ENCODE peak calls at places on chromosomes 13 and 19, in seven cellular contexts. H, U, G, B, O, Y and W are unnamed samples.

GRCh38 chr19:17162580-17162979 is 52.6 kb upstream of the USE1 start:
- DNase-seq in B (no peak), G (no peak), O (no peak), Y (no peak), H (no peak), U (no peak), W (no peak)

GRCh38 chr19:55370305-55370988 is at the start of gene IL11:
- DNase-seq in Y (peak), O (no peak), B (no peak), U (peak), G (no peak), H (no peak), W (no peak)

GRCh38 chr19:55305491-55305890 is 19.6 kb downstream of the TMEM150B start:
- DNase-seq in H (peak), U (peak), O (peak), G (peak), Y (no peak), B (peak), W (no peak)

GRCh38 chr13:34748078-34748477 is 194.0 kb upstream of the NBEA start:
- DNase-seq in H (no peak), G (no peak), U (no peak), Y (peak), O (no peak), B (no peak), W (no peak)

GRCh38 chr13:51229731-51230130 is 7.5 kb downstream of the FAM124A start:
- DNase-seq in U (peak), Y (no peak), B (no peak), H (no peak), G (no peak), O (no peak), W (no peak)

GRCh38 chr19:16330811-16331690 is 6.4 kb downstream of the KLF2 start:
- DNase-seq in G (no peak), H (no peak), B (no peak), O (no peak), Y (no peak), U (no peak), W (no peak)

GRCh38 chr13:28355046-28355821 is 139.7 kb downstream of the FLT1 start:
- DNase-seq in H (no peak), U (no peak), G (no peak), B (no peak), O (no peak), Y (no peak), W (no peak)

GRCh38 chr19:52492201-52492960 is 35.1 kb upstream of the ZNF808 start:
- DNase-seq in Y (no peak), B (no peak), G (peak), H (peak), U (peak), O (no peak), W (no peak)

GRCh38 chr13:40113644-40114304 is 458.3 kb downstream of the COG6 start:
- DNase-seq in U (no peak), O (no peak), B (peak), G (no peak), Y (peak), H (no peak), W (no peak)

GRCh38 chr13:41613984-41614581 is 156.7 kb downstream of the RGCC start:
- DNase-seq in B (peak), O (no peak), H (no peak), Y (peak), G (no peak), U (peak), W (no peak)

GRCh38 chr13:27065582-27065981 is 106.0 kb downstream of the USP12 start:
- DNase-seq in B (no peak), U (no peak), Y (no peak), G (no peak), H (no peak), O (no peak), W (no peak)

GRCh38 chr19:800360-801029 is 3.2 kb downstream of the PTBP1 start:
- DNase-seq in O (no peak), Y (peak), B (peak), H (no peak), G (no peak), U (no peak), W (no peak)

GRCh38 chr13:37602743-37603381 is 4.3 kb upstream of the POSTN start:
- DNase-seq in H (no peak), G (no peak), U (no peak), O (peak), B (no peak), Y (peak), W (no peak)

GRCh38 chr13:65592757-65593156 is 1637.4 kb downstream of the PCDH9 start:
- DNase-seq in Y (peak), U (no peak), H (no peak), G (no peak), O (no peak), B (no peak), W (no peak)

GRCh38 chr13:33204130-33204927 is 81.2 kb downstream of the STARD13 start:
- DNase-seq in G (no peak), O (no peak), H (no peak), B (no peak), U (no peak), Y (peak), W (no peak)

GRCh38 chr13:52980695-52981094 is 47.9 kb upstream of the OLFM4 start:
- DNase-seq in Y (no peak), H (no peak), O (no peak), U (no peak), B (peak), G (no peak), W (no peak)

GRCh38 chr19:18629166-18630088 is 7.4 kb upstream of the KLHL26 start:
- DNase-seq in B (no peak), O (no peak), Y (no peak), H (no peak), G (no peak), U (no peak), W (no peak)

GRCh38 chr13:111595276-111595675 is 274.8 kb downstream of the TEX29 start:
- DNase-seq in G (no peak), U (no peak), Y (no peak), H (no peak), B (no peak), O (no peak), W (no peak)

GRCh38 chr13:59780058-59780457 is 383.7 kb downstream of the DIAPH3 start:
- DNase-seq in O (no peak), Y (peak), B (peak), H (no peak), U (no peak), G (no peak), W (no peak)

GRCh38 chr13:99984463-99985242 is 3.1 kb downstream of the ZIC2 start:
- DNase-seq in H (no peak), Y (no peak), U (peak), B (no peak), O (no peak), G (peak), W (no peak)

GRCh38 chr13:44306401-44307192 is 67.0 kb upstream of the SERP2 start:
- DNase-seq in U (peak), G (peak), O (no peak), B (peak), Y (peak), H (peak), W (no peak)

GRCh38 chr13:30928971-30929370 is 3.5 kb upstream of the TEX26 start:
- DNase-seq in H (no peak), Y (no peak), O (no peak), G (no peak), U (no peak), B (peak), W (no peak)

GRCh38 chr13:39777527-39778061 is 122.1 kb downstream of the COG6 start:
- DNase-seq in U (peak), B (peak), Y (peak), G (peak), O (peak), H (no peak), W (peak)

GRCh38 chr19:2552859-2553258 is 76.9 kb downstream of the GADD45B start:
- DNase-seq in G (no peak), B (no peak), H (peak), U (peak), O (peak), Y (no peak), W (no peak)

GRCh38 chr13:88704600-88705275 is 1033.6 kb downstream of the SLITRK5 start:
- DNase-seq in H (no peak), U (peak), G (no peak), B (no peak), O (peak), Y (no peak), W (no peak)

GRCh38 chr13:102598061-102598460 is 1.3 kb downstream of the TPP2 start:
- DNase-seq in U (peak), O (no peak), H (no peak), G (no peak), B (peak), Y (no peak), W (no peak)

GRCh38 chr13:46173656-46174055 is 8.3 kb downstream of the LCP1 start:
- DNase-seq in Y (no peak), U (no peak), B (no peak), G (no peak), O (no peak), H (no peak), W (no peak)

GRCh38 chr13:84563611-84564010 is 681.3 kb upstream of the SLITRK1 start:
- DNase-seq in U (no peak), O (no peak), G (no peak), Y (no peak), B (no peak), H (no peak), W (no peak)

GRCh38 chr13:97231832-97232201 is 9.7 kb downstream of the MBNL2 start:
- DNase-seq in B (no peak), H (no peak), G (no peak), O (no peak), Y (peak), U (no peak), W (no peak)

GRCh38 chr19:32223595-32224370 is 121.6 kb upstream of the ZNF507 start:
- DNase-seq in U (peak), G (peak), O (no peak), B (peak), Y (no peak), H (peak), W (no peak)

GRCh38 chr19:2523630-2524311 is 47.8 kb downstream of the GADD45B start:
- DNase-seq in G (peak), B (no peak), U (peak), Y (peak), O (no peak), H (no peak), W (no peak)

GRCh38 chr13:97279913-97280312 is 57.8 kb downstream of the MBNL2 start:
- DNase-seq in B (no peak), Y (peak), G (no peak), O (no peak), U (no peak), H (no peak), W (no peak)

GRCh38 chr19:33675501-33676124 is 53.9 kb downstream of the CHST8 start:
- DNase-seq in U (no peak), B (no peak), G (no peak), H (no peak), O (no peak), Y (no peak), W (no peak)

GRCh38 chr19:33673258-33673875 is 51.6 kb downstream of the CHST8 start:
- DNase-seq in G (no peak), U (no peak), O (no peak), H (no peak), Y (no peak), B (no peak), W (no peak)

GRCh38 chr19:33673996-33674395 is 52.2 kb downstream of the CHST8 start:
- DNase-seq in B (no peak), O (no peak), Y (no peak), U (no peak), H (no peak), G (no peak), W (no peak)

GRCh38 chr19:33676999-33677665 is 55.4 kb downstream of the CHST8 start:
- DNase-seq in H (no peak), O (no peak), G (no peak), B (no peak), U (no peak), Y (no peak), W (no peak)

DNA sequence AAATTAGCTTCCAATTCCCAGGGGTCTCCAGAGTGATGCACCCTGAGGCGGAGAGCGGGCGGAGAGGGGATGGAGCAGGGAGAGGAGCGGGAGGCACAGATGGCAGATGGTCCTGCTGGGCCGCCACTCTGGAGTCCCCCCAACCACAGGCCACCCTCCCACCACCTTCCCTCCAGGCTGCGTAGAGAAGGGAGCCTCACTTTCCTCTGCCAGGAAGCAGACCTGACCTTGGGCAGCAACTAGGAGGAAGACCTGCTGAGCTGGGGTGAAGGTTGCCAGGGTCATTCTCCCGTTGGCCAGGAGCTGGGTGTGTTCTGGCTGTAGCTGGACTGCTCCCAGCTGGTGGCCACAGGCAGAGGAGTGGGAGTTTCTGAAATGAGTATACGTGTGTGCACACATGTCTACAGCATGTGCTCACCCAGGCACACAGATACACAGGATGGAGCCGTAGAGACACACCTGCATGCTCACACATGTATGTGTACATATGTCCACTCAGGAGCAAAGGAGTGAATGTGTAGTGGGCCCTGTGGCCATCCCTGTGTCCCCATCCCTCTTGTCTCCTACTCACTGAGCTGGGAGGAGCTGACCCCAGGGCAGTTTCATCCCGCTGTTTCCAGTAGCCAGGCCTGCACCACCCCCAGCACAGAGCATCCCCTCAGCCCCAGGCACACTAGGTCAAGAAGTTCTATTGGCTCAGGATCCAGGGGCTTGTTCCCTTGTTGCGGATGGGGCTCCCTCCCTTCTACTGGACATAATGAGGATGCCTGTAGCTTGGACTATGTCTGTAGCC is 53.0 kb downstream of the CHST8 start:
- DNase-seq in H (no peak), O (no peak), Y (no peak), U (no peak), G (no peak), B (no peak), W (no peak)
- H3K27ac ChIP-seq in H (no peak), O (no peak), Y (no peak), U (no peak), G (no peak), B (no peak), W (no peak)

GRCh38 chr13:110340812-110341444 is 33.8 kb downstream of the COL4A2 start:
- DNase-seq in Y (peak), O (no peak), G (no peak), B (peak), U (peak), H (no peak), W (no peak)
- H3K4me2 ChIP-seq in Y (no peak), O (no peak), G (peak), B (peak), U (no peak), H (no peak), W (no peak)

GRCh38 chr19:48874309-48875135 is 2.3 kb downstream of the PPP1R15A start:
- DNase-seq in U (no peak), H (no peak), O (no peak), G (no peak), Y (peak), B (peak), W (peak)

GRCh38 chr19:48877900-48878218 is 5.6 kb downstream of the PPP1R15A start:
- DNase-seq in B (peak), Y (no peak), G (no peak), O (no peak), H (no peak), U (no peak), W (no peak)

GRCh38 chr19:48879025-48879572 is 6.9 kb downstream of the PPP1R15A start:
- DNase-seq in G (no peak), O (no peak), H (no peak), B (peak), Y (no peak), U (no peak), W (no peak)

GRCh38 chr19:48881741-48882657 is 9.8 kb downstream of the PPP1R15A start:
- DNase-seq in O (peak), G (peak), Y (no peak), U (peak), B (peak), H (peak), W (no peak)

GRCh38 chr19:48878219-48879024 is 6.2 kb downstream of the PPP1R15A start:
- DNase-seq in B (peak), U (no peak), G (no peak), Y (peak), O (no peak), H (no peak), W (no peak)
- H3K27ac ChIP-seq in B (no peak), U (no peak), G (no peak), Y (peak), O (no peak), H (no peak), W (peak)

GRCh38 chr19:44645407-44646048 is 1.8 kb downstream of the PVR start:
- DNase-seq in B (no peak), H (no peak), O (no peak), G (no peak), Y (no peak), U (no peak), W (no peak)

GRCh38 chr19:44642375-44642774 is 1.3 kb upstream of the PVR start:
- DNase-seq in O (no peak), H (no peak), U (no peak), G (no peak), B (no peak), Y (no peak), W (no peak)

GRCh38 chr19:44644391-44645016 is 794 bp downstream of the PVR start:
- DNase-seq in B (peak), Y (peak), U (peak), O (no peak), G (peak), H (no peak), W (no peak)

GRCh38 chr19:44641866-44642265 is 1.8 kb upstream of the PVR start:
- DNase-seq in O (no peak), Y (no peak), H (no peak), U (no peak), B (no peak), G (no peak), W (no peak)

GRCh38 chr19:44643605-44644390 is at the start of gene PVR:
- DNase-seq in U (peak), B (peak), H (no peak), G (peak), O (no peak), Y (peak), W (peak)
- H3K4me2 ChIP-seq in U (peak), B (peak), H (no peak), G (peak), O (no peak), Y (peak), W (peak)

DNA sequence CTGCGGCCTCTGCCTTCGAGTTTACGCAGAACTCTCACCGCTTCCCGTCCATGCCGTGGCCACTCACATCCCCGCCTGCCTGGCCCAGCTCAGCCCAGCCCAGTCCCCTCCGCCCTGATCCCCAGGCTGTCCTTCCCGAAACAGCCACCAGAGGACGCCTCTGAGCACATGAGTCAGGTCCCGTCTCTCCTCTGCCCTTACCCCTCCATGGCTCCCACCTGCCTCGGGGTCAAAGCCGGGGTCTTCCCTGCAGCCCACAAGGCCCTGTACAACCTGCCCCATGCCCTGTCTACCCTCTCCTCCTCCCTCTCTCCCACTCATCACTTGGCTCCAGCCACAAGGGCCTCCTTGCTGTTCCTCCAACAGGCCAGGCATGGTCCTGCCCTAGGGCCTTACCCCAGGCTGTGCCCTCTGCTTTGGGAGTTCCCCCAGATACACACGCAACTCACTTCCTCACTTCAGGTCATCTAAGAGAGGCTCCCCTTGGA is 8.1 kb upstream of the SEMA6B start:
- DNase-seq in U (peak), Y (no peak), H (peak), O (peak), G (peak), B (no peak), W (no peak)
- H3K27ac ChIP-seq in U (no peak), Y (no peak), H (no peak), O (no peak), G (no peak), B (no peak), W (no peak)

DNA sequence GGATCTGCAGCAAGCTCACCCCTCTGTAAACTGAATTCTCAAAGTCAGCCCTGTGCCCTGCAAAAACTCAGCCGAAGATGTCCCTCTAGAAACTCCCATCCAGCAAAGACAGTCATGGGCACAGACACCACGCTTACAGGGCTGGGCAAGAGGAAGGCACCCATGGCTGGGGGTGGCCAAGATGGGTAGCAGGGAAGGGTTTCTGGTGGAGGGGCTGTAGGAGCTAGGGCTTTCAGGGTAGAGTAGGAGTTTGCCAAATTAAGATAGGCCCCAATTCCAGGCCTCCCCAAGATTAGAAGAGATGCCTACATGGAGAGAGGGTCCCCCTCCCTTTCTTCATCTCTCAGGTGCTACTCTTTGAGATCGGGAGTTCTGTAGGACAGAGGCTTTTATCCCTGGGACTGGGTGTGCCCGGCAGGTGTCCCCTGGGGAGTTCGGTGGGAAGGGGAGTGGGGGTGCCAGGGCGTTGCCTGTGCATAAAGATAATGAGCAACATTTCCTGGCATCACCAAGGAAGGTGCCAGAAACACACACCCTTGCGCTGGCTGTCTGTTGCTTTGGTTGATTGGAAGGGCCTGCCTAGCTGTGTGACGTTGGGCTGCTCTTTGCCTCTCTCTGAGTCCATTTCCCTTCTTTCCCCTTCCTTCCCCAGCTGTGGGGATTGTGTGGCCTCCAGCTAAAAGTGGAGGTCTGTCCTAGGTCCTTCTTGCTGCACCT is 9.4 kb downstream of the NRTN start:
- DNase-seq in B (no peak), G (no peak), U (no peak), Y (no peak), H (no peak), O (no peak), W (no peak)
- H3K4me2 ChIP-seq in B (no peak), G (no peak), U (no peak), Y (no peak), H (no peak), O (no peak), W (no peak)

GRCh38 chr19:8017808-8018207 is 12.4 kb upstream of the ELAVL1 start:
- DNase-seq in G (peak), O (peak), U (no peak), Y (no peak), H (no peak), B (no peak), W (no peak)
- H3K27ac ChIP-seq in G (no peak), O (no peak), U (no peak), Y (no peak), H (no peak), B (no peak), W (no peak)

GRCh38 chr19:29724102-29724641 is 9.1 kb upstream of the C19orf12 start:
- DNase-seq in G (peak), Y (peak), B (no peak), H (peak), O (no peak), U (peak), W (no peak)
- H3K4me2 ChIP-seq in G (peak), Y (peak), B (peak), H (peak), O (no peak), U (peak), W (peak)